ENCODE peak calls at places on chromosome 18, in nine cellular contexts. F is lower leg skin, S is suprapubic skin, U is uterus, J is IMR-90, O is vagina, A is sigmoid colon, X is A549, Z is heart left ventricle. M is an unnamed sample.

GRCh38 chr18:38493991-38494559 is 928.5 kb upstream of the CELF4 start:
- DNase-seq in O (no peak), S (no peak), Z (no peak), F (no peak), X (no peak), A (no peak), J (no peak), U (no peak), M (no peak)

GRCh38 chr18:13598591-13598990 is 127.8 kb downstream of the FAM210A start:
- DNase-seq in S (no peak), U (no peak), J (no peak), A (no peak), O (no peak), Z (no peak), X (no peak), F (peak; percentile 28), M (no peak)

GRCh38 chr18:62710417-62710816 is 4.9 kb upstream of the PHLPP1 start:
- DNase-seq in O (no peak), X (no peak), F (no peak), Z (no peak), S (no peak), U (no peak), J (peak; percentile 33), A (no peak), M (no peak)

GRCh38 chr18:61569176-61569892 is 236.1 kb downstream of the CDH20 start:
- DNase-seq in Z (peak; percentile 64), X (no peak), S (no peak), F (no peak), J (peak; percentile 80), O (no peak), U (no peak), A (no peak), M (no peak)

GRCh38 chr18:26405190-26405781 is 143.1 kb downstream of the KCTD1 start:
- DNase-seq in X (peak; percentile 32), O (no peak), A (no peak), S (no peak), J (peak; percentile 53), Z (peak; percentile 31), F (no peak), U (no peak), M (no peak)

GRCh38 chr18:77063256-77063655 is 69.3 kb downstream of the MBP start:
- DNase-seq in X (no peak), A (no peak), U (no peak), O (no peak), J (peak; percentile 67), F (peak; percentile 83), S (no peak), Z (no peak), M (peak; percentile 90)

GRCh38 chr18:22639026-22639463 is 221.3 kb upstream of the CTAGE1 start:
- DNase-seq in J (peak; percentile 88), O (no peak), U (no peak), Z (no peak), F (no peak), X (peak; percentile 17), S (no peak), A (no peak), M (no peak)

GRCh38 chr18:27879540-27879939 is 297.4 kb downstream of the CDH2 start:
- DNase-seq in X (no peak), O (no peak), S (no peak), U (no peak), Z (no peak), A (no peak), J (no peak), F (no peak), M (no peak)

GRCh38 chr18:78717051-78717765 is 262.4 kb upstream of the SALL3 start:
- DNase-seq in U (no peak), S (no peak), A (peak; percentile 50), X (no peak), J (no peak), Z (no peak), F (no peak), O (no peak), M (peak; percentile 38)

GRCh38 chr18:50659091-50660003 is 99.5 kb downstream of the MAPK4 start:
- DNase-seq in U (no peak), A (peak; percentile 80), X (peak; percentile 16), S (no peak), O (no peak), J (peak; percentile 5), F (peak; percentile 56), Z (peak; percentile 38), M (no peak)

GRCh38 chr18:55353391-55353790 is 234.6 kb downstream of the TCF4 start:
- DNase-seq in J (no peak), S (no peak), Z (no peak), U (no peak), A (no peak), O (no peak), F (no peak), X (no peak), M (no peak)

GRCh38 chr18:40006553-40007073 is 1948.4 kb upstream of the PIK3C3 start:
- DNase-seq in F (no peak), X (no peak), O (no peak), U (no peak), S (no peak), A (no peak), Z (no peak), J (no peak), M (no peak)

GRCh38 chr18:31591628-31592027 is at the start of gene TTR:
- DNase-seq in S (no peak), F (no peak), J (no peak), A (no peak), Z (no peak), X (no peak), O (no peak), U (no peak), M (no peak)
- TF ChIP-seq POLR2A in S (no peak), F (no peak), J (no peak), A (no peak), Z (no peak), X (no peak), O (no peak), U (no peak), M (no peak)

DNA sequence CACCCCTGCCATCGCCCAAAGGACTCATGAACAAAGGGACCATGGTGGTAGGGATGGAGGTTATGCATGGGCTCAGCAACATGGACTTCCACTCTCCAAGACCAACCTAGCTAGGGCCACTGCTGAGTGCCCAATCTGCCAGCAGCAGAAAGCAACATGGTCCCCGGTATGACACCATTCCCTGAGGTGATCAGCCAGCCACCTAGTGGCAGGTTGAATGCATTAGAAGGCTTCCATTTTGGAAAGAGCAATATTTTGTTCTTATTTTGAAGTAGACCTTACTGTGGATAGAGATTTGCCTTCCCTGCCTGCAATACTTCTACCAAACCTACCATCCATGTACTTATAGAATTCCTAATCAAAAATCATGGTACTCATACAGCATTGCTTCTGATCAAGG is 99.8 kb downstream of the METTL4 start:
- DNase-seq in U (no peak), F (no peak), J (no peak), X (no peak), O (no peak), S (no peak), A (no peak), Z (no peak), M (no peak)
- TF ChIP-seq CTCF in U (no peak), F (no peak), J (no peak), X (no peak), O (no peak), S (no peak), A (no peak), Z (no peak), M (no peak)

GRCh38 chr18:8611916-8612576 is 2.8 kb downstream of the RAB12 start:
- DNase-seq in S (no peak), A (no peak), J (no peak), F (no peak), O (no peak), Z (no peak), U (no peak), X (no peak), M (no peak)

GRCh38 chr18:8615397-8616025 is 6.3 kb downstream of the RAB12 start:
- DNase-seq in F (no peak), O (no peak), A (peak; percentile 74), S (no peak), U (peak; percentile 64), X (peak; percentile 55), Z (no peak), J (peak; percentile 97), M (no peak)

GRCh38 chr18:8616026-8616401 is 6.8 kb downstream of the RAB12 start:
- DNase-seq in Z (no peak), J (no peak), A (no peak), O (no peak), F (no peak), S (no peak), U (no peak), X (no peak), M (no peak)

GRCh38 chr18:8617907-8618306 is 8.7 kb downstream of the RAB12 start:
- DNase-seq in U (no peak), J (no peak), A (no peak), F (no peak), O (no peak), Z (no peak), X (no peak), S (no peak), M (no peak)

DNA sequence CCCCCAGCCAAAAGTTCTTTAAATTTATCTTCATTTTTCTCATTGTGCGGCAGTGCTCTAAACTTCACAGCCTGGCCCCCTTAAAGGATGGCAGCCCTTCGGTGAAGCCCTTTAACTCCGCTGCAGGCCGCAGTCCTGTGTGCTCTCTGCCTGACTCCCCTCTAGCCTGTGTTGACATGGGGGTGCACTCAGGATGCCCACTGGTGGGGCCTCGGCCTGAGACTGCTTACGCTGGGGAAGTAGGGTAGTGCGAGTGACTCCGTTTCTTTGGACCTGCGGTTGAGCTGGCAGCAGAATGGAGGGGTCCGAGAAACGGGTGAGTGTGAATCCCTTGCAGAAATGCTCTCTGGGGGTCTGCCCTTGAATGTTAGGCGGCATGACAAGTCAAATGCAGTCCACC is 5.6 kb downstream of the RAB12 start:
- DNase-seq in A (no peak), Z (no peak), O (no peak), X (no peak), F (no peak), J (no peak), U (no peak), S (no peak), M (no peak)
- TF ChIP-seq POLR2A in A (no peak), Z (no peak), O (no peak), X (no peak), F (no peak), J (no peak), U (no peak), S (no peak), M (no peak)

GRCh38 chr18:31103423-31103822 is 1.2 kb upstream of the DSC2 start:
- DNase-seq in Z (no peak), X (no peak), O (no peak), J (no peak), U (no peak), A (no peak), S (no peak), F (no peak), M (no peak)

GRCh38 chr18:31102020-31102684 is at the start of gene DSC2:
- DNase-seq in U (no peak), J (no peak), O (no peak), S (peak; percentile 79), A (no peak), X (no peak), F (peak; percentile 88), Z (peak; percentile 25), M (peak; percentile 86)

GRCh38 chr18:31104444-31104843 is 2.2 kb upstream of the DSC2 start:
- DNase-seq in U (no peak), J (no peak), S (no peak), A (no peak), Z (no peak), O (no peak), X (no peak), F (no peak), M (no peak)

GRCh38 chr18:31102941-31103340 is 720 bp upstream of the DSC2 start:
- DNase-seq in A (no peak), Z (no peak), O (no peak), S (no peak), U (no peak), F (no peak), X (no peak), J (no peak), M (no peak)

GRCh38 chr18:31105733-31106132 is 3.5 kb upstream of the DSC2 start:
- DNase-seq in F (no peak), X (no peak), S (no peak), J (no peak), O (no peak), U (no peak), Z (no peak), A (no peak), M (no peak)
- TF ChIP-seq CTCF in F (no peak), X (no peak), S (no peak), J (no peak), O (no peak), U (no peak), Z (no peak), A (no peak), M (no peak)